ENCODE peak calls at places on chromosomes 12 and 14, in ten cellular contexts. One of them, this sample, is unnamed.

GRCh38 chr12:100767371-100767770 is 27.2 kb upstream of the ANO4 start:
- DNase-seq in left lung: no peak
- DNase-seq in Caco-2: no peak
- DNase-seq in breast epithelium: no peak
- DNase-seq in NT2/D1: no peak
- DNase-seq in CD8-positive, alpha-beta T cell: no peak
- DNase-seq in aorta: no peak
- DNase-seq in AG10803: no peak
- DNase-seq in fibroblast of the aortic adventitia: no peak
- DNase-seq in epithelial cell of esophagus: peak; percentile 71
- DNase-seq in this sample: no peak

GRCh38 chr12:65280306-65280705 is 1.8 kb downstream of the MSRB3 start:
- DNase-seq in CD8-positive, alpha-beta T cell: no peak
- DNase-seq in epithelial cell of esophagus: no peak
- DNase-seq in Caco-2: no peak
- DNase-seq in left lung: no peak
- DNase-seq in aorta: no peak
- DNase-seq in breast epithelium: no peak
- DNase-seq in NT2/D1: no peak
- DNase-seq in AG10803: peak; percentile 17
- DNase-seq in fibroblast of the aortic adventitia: peak; percentile 46
- DNase-seq in this sample: no peak

GRCh38 chr14:73223049-73223448 is 14.3 kb upstream of the PAPLN start:
- DNase-seq in Caco-2: no peak
- DNase-seq in NT2/D1: no peak
- DNase-seq in breast epithelium: no peak
- DNase-seq in epithelial cell of esophagus: no peak
- DNase-seq in AG10803: peak; percentile 76
- DNase-seq in CD8-positive, alpha-beta T cell: no peak
- DNase-seq in fibroblast of the aortic adventitia: no peak
- DNase-seq in left lung: no peak
- DNase-seq in aorta: no peak
- DNase-seq in this sample: no peak

GRCh38 chr12:54890339-54890738 is 36.0 kb downstream of the MUCL1 start:
- DNase-seq in aorta: no peak
- DNase-seq in AG10803: no peak
- DNase-seq in fibroblast of the aortic adventitia: no peak
- DNase-seq in breast epithelium: no peak
- DNase-seq in CD8-positive, alpha-beta T cell: no peak
- DNase-seq in epithelial cell of esophagus: peak; percentile 28
- DNase-seq in NT2/D1: no peak
- DNase-seq in Caco-2: no peak
- DNase-seq in left lung: no peak
- DNase-seq in this sample: no peak

GRCh38 chr12:11812558-11813421 is 163.3 kb downstream of the ETV6 start:
- DNase-seq in left lung: peak; percentile 51
- DNase-seq in CD8-positive, alpha-beta T cell: peak; percentile 23
- DNase-seq in Caco-2: no peak
- DNase-seq in breast epithelium: no peak
- DNase-seq in fibroblast of the aortic adventitia: peak; percentile 21
- DNase-seq in AG10803: peak; percentile 31
- DNase-seq in NT2/D1: peak; percentile 73
- DNase-seq in epithelial cell of esophagus: peak; percentile 22
- DNase-seq in aorta: peak; percentile 72
- DNase-seq in this sample: peak; percentile 70

GRCh38 chr12:16112626-16113560 is 164.6 kb downstream of the SLC15A5 start:
- DNase-seq in AG10803: peak; percentile 21
- DNase-seq in NT2/D1: peak; percentile 84
- DNase-seq in fibroblast of the aortic adventitia: peak; percentile 65
- DNase-seq in breast epithelium: no peak
- DNase-seq in CD8-positive, alpha-beta T cell: no peak
- DNase-seq in aorta: no peak
- DNase-seq in left lung: no peak
- DNase-seq in epithelial cell of esophagus: no peak
- DNase-seq in Caco-2: no peak
- DNase-seq in this sample: no peak

GRCh38 chr14:91901449-91902250 is 34.3 kb upstream of the TC2N start:
- DNase-seq in Caco-2: no peak
- DNase-seq in NT2/D1: no peak
- DNase-seq in fibroblast of the aortic adventitia: peak; percentile 81
- DNase-seq in AG10803: peak; percentile 89
- DNase-seq in epithelial cell of esophagus: no peak
- DNase-seq in CD8-positive, alpha-beta T cell: no peak
- DNase-seq in left lung: no peak
- DNase-seq in breast epithelium: no peak
- DNase-seq in aorta: no peak
- DNase-seq in this sample: no peak

GRCh38 chr12:80868576-80868975 is 69.2 kb downstream of the LIN7A start:
- DNase-seq in left lung: no peak
- DNase-seq in epithelial cell of esophagus: no peak
- DNase-seq in Caco-2: no peak
- DNase-seq in NT2/D1: no peak
- DNase-seq in fibroblast of the aortic adventitia: no peak
- DNase-seq in aorta: no peak
- DNase-seq in breast epithelium: no peak
- DNase-seq in AG10803: no peak
- DNase-seq in CD8-positive, alpha-beta T cell: no peak
- DNase-seq in this sample: no peak

GRCh38 chr12:68530965-68531364 is 79.7 kb upstream of the RAP1B start:
- DNase-seq in AG10803: peak; percentile 82
- DNase-seq in NT2/D1: no peak
- DNase-seq in aorta: peak; percentile 45
- DNase-seq in epithelial cell of esophagus: no peak
- DNase-seq in left lung: no peak
- DNase-seq in CD8-positive, alpha-beta T cell: no peak
- DNase-seq in fibroblast of the aortic adventitia: peak; percentile 90
- DNase-seq in Caco-2: no peak
- DNase-seq in breast epithelium: no peak
- DNase-seq in this sample: no peak

GRCh38 chr12:57769594-57769993 is 2.3 kb downstream of the METTL1 start:
- DNase-seq in epithelial cell of esophagus: no peak
- DNase-seq in Caco-2: no peak
- DNase-seq in fibroblast of the aortic adventitia: no peak
- DNase-seq in NT2/D1: no peak
- DNase-seq in left lung: no peak
- DNase-seq in AG10803: no peak
- DNase-seq in aorta: no peak
- DNase-seq in breast epithelium: no peak
- DNase-seq in CD8-positive, alpha-beta T cell: no peak
- DNase-seq in this sample: no peak

GRCh38 chr12:113127791-113128199 is 7.8 kb downstream of the RASAL1 start:
- DNase-seq in Caco-2: no peak
- DNase-seq in epithelial cell of esophagus: no peak
- DNase-seq in CD8-positive, alpha-beta T cell: no peak
- DNase-seq in fibroblast of the aortic adventitia: no peak
- DNase-seq in breast epithelium: no peak
- DNase-seq in NT2/D1: no peak
- DNase-seq in left lung: no peak
- DNase-seq in aorta: no peak
- DNase-seq in AG10803: no peak
- DNase-seq in this sample: peak; percentile 54

GRCh38 chr12:51868821-51869489 is 18.9 kb upstream of the ANKRD33 start:
- DNase-seq in AG10803: no peak
- DNase-seq in fibroblast of the aortic adventitia: no peak
- DNase-seq in NT2/D1: no peak
- DNase-seq in Caco-2: no peak
- DNase-seq in epithelial cell of esophagus: no peak
- DNase-seq in CD8-positive, alpha-beta T cell: no peak
- DNase-seq in aorta: no peak
- DNase-seq in left lung: no peak
- DNase-seq in breast epithelium: no peak
- DNase-seq in this sample: no peak
- H3K4me3 ChIP-seq in AG10803: peak overlapping the region; percentile 51
- H3K4me3 ChIP-seq in fibroblast of the aortic adventitia: peak overlapping the region; percentile 51
- H3K4me3 ChIP-seq in NT2/D1: peak overlapping the region; percentile 70
- H3K4me3 ChIP-seq in Caco-2: peak overlapping the region; percentile 66
- H3K4me3 ChIP-seq in epithelial cell of esophagus: no peak overlapping the region
- H3K4me3 ChIP-seq in CD8-positive, alpha-beta T cell: peak overlapping the region; percentile 41
- H3K4me3 ChIP-seq in aorta: no peak overlapping the region
- H3K4me3 ChIP-seq in left lung: peak overlapping the region; percentile 31
- H3K4me3 ChIP-seq in breast epithelium: peak overlapping the region; percentile 35
- H3K4me3 ChIP-seq in this sample: no peak overlapping the region

GRCh38 chr12:27972721-27973120 is at the start of gene PTHLH:
- DNase-seq in epithelial cell of esophagus: peak; percentile 81
- DNase-seq in aorta: no peak
- DNase-seq in CD8-positive, alpha-beta T cell: no peak
- DNase-seq in AG10803: no peak
- DNase-seq in NT2/D1: no peak
- DNase-seq in left lung: no peak
- DNase-seq in breast epithelium: no peak
- DNase-seq in Caco-2: no peak
- DNase-seq in fibroblast of the aortic adventitia: no peak
- DNase-seq in this sample: no peak

GRCh38 chr12:27979145-27979544 is 6.6 kb upstream of the PTHLH start:
- DNase-seq in breast epithelium: no peak
- DNase-seq in CD8-positive, alpha-beta T cell: no peak
- DNase-seq in fibroblast of the aortic adventitia: peak; percentile 70
- DNase-seq in NT2/D1: no peak
- DNase-seq in epithelial cell of esophagus: no peak
- DNase-seq in left lung: no peak
- DNase-seq in Caco-2: no peak
- DNase-seq in AG10803: peak; percentile 52
- DNase-seq in aorta: no peak
- DNase-seq in this sample: no peak

GRCh38 chr12:27973487-27973890 is 956 bp upstream of the PTHLH start:
- DNase-seq in Caco-2: no peak
- DNase-seq in fibroblast of the aortic adventitia: peak; percentile 49
- DNase-seq in AG10803: no peak
- DNase-seq in CD8-positive, alpha-beta T cell: no peak
- DNase-seq in epithelial cell of esophagus: peak; percentile 95
- DNase-seq in breast epithelium: no peak
- DNase-seq in NT2/D1: no peak
- DNase-seq in left lung: no peak
- DNase-seq in aorta: no peak
- DNase-seq in this sample: no peak

GRCh38 chr12:27974735-27975221 is 2.2 kb upstream of the PTHLH start:
- DNase-seq in NT2/D1: no peak
- DNase-seq in epithelial cell of esophagus: peak; percentile 40
- DNase-seq in left lung: no peak
- DNase-seq in Caco-2: no peak
- DNase-seq in AG10803: no peak
- DNase-seq in CD8-positive, alpha-beta T cell: no peak
- DNase-seq in aorta: no peak
- DNase-seq in fibroblast of the aortic adventitia: no peak
- DNase-seq in breast epithelium: no peak
- DNase-seq in this sample: no peak

DNA sequence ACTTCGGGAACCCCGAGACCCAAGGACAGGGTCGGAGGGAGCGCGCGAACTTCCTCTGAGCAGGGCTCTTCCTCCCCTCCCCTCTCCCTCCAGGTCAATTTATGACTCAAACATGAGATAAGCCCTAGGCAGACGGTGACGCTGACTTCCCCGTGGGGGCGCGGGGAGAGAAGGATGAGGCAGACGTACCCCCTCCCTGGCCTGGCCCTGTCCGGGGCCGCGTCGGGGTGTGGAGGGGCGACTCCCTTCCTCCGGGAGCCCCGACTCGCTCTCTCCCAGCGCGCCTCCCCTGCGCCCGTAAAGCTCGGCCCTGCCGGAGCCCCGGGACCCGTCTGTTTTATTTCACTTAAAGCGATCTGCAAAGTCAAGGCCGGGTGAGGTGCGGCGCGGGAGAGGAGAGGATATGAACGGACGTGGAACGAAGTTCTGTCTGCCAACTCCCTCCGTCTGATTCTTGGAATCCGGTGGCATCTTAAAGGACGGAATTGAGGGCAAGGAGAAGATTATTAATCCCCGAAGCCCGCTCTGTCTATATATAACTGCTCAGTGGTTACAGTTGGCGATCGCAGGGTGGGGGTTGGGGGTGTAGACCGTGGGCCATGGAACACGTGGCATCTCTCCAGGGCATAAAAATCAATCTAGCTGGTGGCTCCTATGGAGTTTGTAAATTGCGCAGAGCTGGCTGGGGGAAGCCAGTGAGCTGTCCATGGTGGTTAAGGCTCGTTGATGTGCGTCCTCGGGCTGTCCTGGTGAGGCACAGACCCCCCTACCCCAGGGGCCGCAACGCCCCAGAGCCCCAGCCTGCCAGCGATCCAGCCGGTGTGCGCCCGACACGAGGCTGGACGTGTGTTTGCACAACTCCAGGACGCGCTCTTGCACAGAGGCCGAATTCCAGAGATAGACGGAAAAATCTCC is 2.9 kb upstream of the PTHLH start:
- DNase-seq in epithelial cell of esophagus: peak; percentile 92
- DNase-seq in fibroblast of the aortic adventitia: peak; percentile 72
- DNase-seq in aorta: peak; percentile 45
- DNase-seq in breast epithelium: no peak
- DNase-seq in left lung: no peak
- DNase-seq in Caco-2: peak; percentile 61
- DNase-seq in NT2/D1: no peak
- DNase-seq in CD8-positive, alpha-beta T cell: no peak
- DNase-seq in AG10803: peak; percentile 57
- DNase-seq in this sample: no peak
- H3K4me3 ChIP-seq in epithelial cell of esophagus: peak overlapping the region; percentile 54
- H3K4me3 ChIP-seq in fibroblast of the aortic adventitia: peak overlapping the region; percentile 55
- H3K4me3 ChIP-seq in aorta: no peak overlapping the region
- H3K4me3 ChIP-seq in breast epithelium: peak overlapping the region; percentile 31
- H3K4me3 ChIP-seq in left lung: no peak overlapping the region
- H3K4me3 ChIP-seq in Caco-2: peak overlapping the region; percentile 30
- H3K4me3 ChIP-seq in NT2/D1: peak overlapping the region; percentile 42
- H3K4me3 ChIP-seq in CD8-positive, alpha-beta T cell: no peak overlapping the region
- H3K4me3 ChIP-seq in AG10803: peak overlapping the region; percentile 53
- H3K4me3 ChIP-seq in this sample: no peak overlapping the region

GRCh38 chr12:94795520-94795919 is 145.2 kb upstream of the TMCC3 start:
- DNase-seq in breast epithelium: no peak
- DNase-seq in fibroblast of the aortic adventitia: peak; percentile 46
- DNase-seq in epithelial cell of esophagus: peak; percentile 61
- DNase-seq in Caco-2: peak; percentile 9
- DNase-seq in left lung: no peak
- DNase-seq in CD8-positive, alpha-beta T cell: no peak
- DNase-seq in NT2/D1: peak; percentile 71
- DNase-seq in AG10803: peak; percentile 62
- DNase-seq in aorta: no peak
- DNase-seq in this sample: no peak
- H3K4me3 ChIP-seq in breast epithelium: no peak overlapping the region
- H3K4me3 ChIP-seq in fibroblast of the aortic adventitia: no peak overlapping the region
- H3K4me3 ChIP-seq in epithelial cell of esophagus: no peak overlapping the region
- H3K4me3 ChIP-seq in Caco-2: no peak overlapping the region
- H3K4me3 ChIP-seq in left lung: no peak overlapping the region
- H3K4me3 ChIP-seq in CD8-positive, alpha-beta T cell: no peak overlapping the region
- H3K4me3 ChIP-seq in NT2/D1: no peak overlapping the region
- H3K4me3 ChIP-seq in AG10803: no peak overlapping the region
- H3K4me3 ChIP-seq in aorta: no peak overlapping the region
- H3K4me3 ChIP-seq in this sample: no peak overlapping the region

DNA sequence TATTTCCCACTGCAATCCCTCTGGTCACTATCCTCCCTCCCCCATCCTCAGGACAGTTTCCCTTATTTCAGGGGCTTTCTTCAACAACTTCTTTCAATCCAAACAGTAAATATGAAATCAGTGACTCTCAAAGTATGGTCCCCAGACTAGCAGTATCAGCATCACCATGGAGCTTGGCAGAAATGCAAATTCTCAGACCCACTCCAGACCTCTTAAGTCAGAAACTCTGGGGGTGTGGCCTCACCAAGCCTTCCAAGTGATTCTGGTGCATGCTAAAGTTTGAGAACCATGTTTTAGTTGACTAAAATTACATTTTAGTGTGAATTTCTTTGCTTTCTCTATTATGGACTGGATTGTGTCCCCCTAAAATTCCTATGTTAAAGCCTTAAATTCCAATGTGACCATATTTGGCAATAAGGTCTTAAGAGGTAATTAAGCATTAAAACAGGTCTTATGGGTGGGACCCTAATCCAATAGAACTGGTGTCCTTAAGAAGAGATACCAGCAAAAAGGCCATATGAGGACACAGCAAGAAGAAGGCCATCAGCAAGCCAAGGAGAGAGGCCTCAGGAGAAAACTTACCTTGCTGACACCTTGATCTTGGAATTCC is 23.2 kb downstream of the ATP2B1 start:
- DNase-seq in breast epithelium: no peak
- DNase-seq in Caco-2: no peak
- DNase-seq in left lung: peak; percentile 31
- DNase-seq in AG10803: no peak
- DNase-seq in epithelial cell of esophagus: no peak
- DNase-seq in CD8-positive, alpha-beta T cell: no peak
- DNase-seq in fibroblast of the aortic adventitia: no peak
- DNase-seq in NT2/D1: no peak
- DNase-seq in aorta: no peak
- DNase-seq in this sample: no peak
- H3K4me3 ChIP-seq in breast epithelium: no peak overlapping the region
- H3K4me3 ChIP-seq in Caco-2: no peak overlapping the region
- H3K4me3 ChIP-seq in left lung: no peak overlapping the region
- H3K4me3 ChIP-seq in AG10803: no peak overlapping the region
- H3K4me3 ChIP-seq in epithelial cell of esophagus: no peak overlapping the region
- H3K4me3 ChIP-seq in CD8-positive, alpha-beta T cell: no peak overlapping the region
- H3K4me3 ChIP-seq in fibroblast of the aortic adventitia: no peak overlapping the region
- H3K4me3 ChIP-seq in NT2/D1: no peak overlapping the region
- H3K4me3 ChIP-seq in aorta: no peak overlapping the region
- H3K4me3 ChIP-seq in this sample: no peak overlapping the region